ENCODE peak calls at places on chromosomes 13 and 19, in eight cellular contexts. K, H, Y, P, R, N, B and D are unnamed samples.

GRCh38 chr13:20241593-20241992 is 9.5 kb upstream of the GJB6 start:
- DNase-seq in H (no peak), P (no peak), Y (no peak), N (no peak), K (no peak), B (no peak), R (no peak), D (no peak)

GRCh38 chr19:3142292-3142670 is 6.4 kb downstream of the GNA15 start:
- DNase-seq in Y (no peak), P (no peak), H (no peak), N (no peak), B (peak; percentile 87), R (peak; percentile 92), K (no peak), D (peak; percentile 35)

GRCh38 chr13:75196112-75196855 is 285.7 kb downstream of the TBC1D4 start:
- DNase-seq in Y (no peak), P (no peak), N (no peak), R (no peak), B (peak; percentile 8), H (no peak), K (no peak), D (no peak)

GRCh38 chr19:20414133-20414532 is 151.4 kb downstream of the ZNF737 start:
- DNase-seq in H (no peak), Y (no peak), N (no peak), B (no peak), R (no peak), P (no peak), K (no peak), D (no peak)

GRCh38 chr13:50514249-50514648 is 329.2 kb downstream of the DLEU7 start:
- DNase-seq in H (no peak), Y (no peak), N (no peak), K (no peak), R (no peak), B (no peak), P (no peak), D (no peak)

GRCh38 chr13:72726721-72727416 is 560 bp downstream of the MZT1 start:
- DNase-seq in H (peak; percentile 51), N (peak; percentile 60), P (no peak), Y (no peak), K (no peak), R (peak; percentile 10), B (no peak), D (peak; percentile 21)

GRCh38 chr19:2050991-2051770 is at the start of gene MKNK2:
- DNase-seq in B (peak; percentile 79), N (peak; percentile 90), P (peak; percentile 93), Y (peak; percentile 96), R (peak; percentile 85), K (peak; percentile 86), H (peak; percentile 82), D (peak; percentile 88)

GRCh38 chr19:41939861-41940442 is 11.7 kb upstream of the ERFL start:
- DNase-seq in K (peak; percentile 47), B (no peak), P (no peak), R (no peak), H (no peak), N (no peak), Y (peak; percentile 83), D (no peak)

GRCh38 chr19:48926909-48927308 is 6.6 kb upstream of the DHDH start:
- DNase-seq in B (peak; percentile 99), P (no peak), Y (no peak), N (no peak), R (peak; percentile 99), K (no peak), H (no peak), D (peak; percentile 62)

GRCh38 chr13:73870970-73871935 is 263.0 kb downstream of the KLF12 start:
- DNase-seq in Y (no peak), R (peak; percentile 83), K (no peak), P (no peak), H (no peak), N (no peak), B (peak; percentile 96), D (no peak)

GRCh38 chr19:46654621-46655152 is 6.3 kb downstream of the DACT3 start:
- DNase-seq in P (no peak), Y (no peak), H (peak; percentile 56), R (no peak), N (no peak), B (no peak), K (no peak), D (no peak)

GRCh38 chr19:6260912-6261636 is 18.7 kb downstream of the MLLT1 start:
- DNase-seq in Y (no peak), R (no peak), K (no peak), N (peak; percentile 10), B (peak; percentile 22), H (no peak), P (no peak), D (peak; percentile 35)

GRCh38 chr13:27258637-27259377 is 7.4 kb downstream of the RPL21 start:
- DNase-seq in B (no peak), N (no peak), R (no peak), H (no peak), P (no peak), K (no peak), Y (no peak), D (no peak)

GRCh38 chr19:38046254-38047047 is 139.4 kb downstream of the SIPA1L3 start:
- DNase-seq in P (no peak), B (no peak), N (no peak), H (no peak), R (no peak), Y (peak; percentile 87), K (no peak), D (no peak)

GRCh38 chr13:110711778-110712070 is 1.8 kb upstream of the ING1 start:
- DNase-seq in Y (no peak), P (no peak), K (no peak), H (no peak), B (no peak), N (no peak), R (peak; percentile 32), D (peak; percentile 23)

GRCh38 chr19:10517361-10517759 is at the start of gene S1PR5:
- DNase-seq in B (no peak), H (no peak), Y (no peak), P (no peak), N (peak; percentile 44), R (no peak), K (peak; percentile 58), D (peak; percentile 50)

GRCh38 chr13:53141336-53141735 is 112.7 kb downstream of the OLFM4 start:
- DNase-seq in N (peak; percentile 17), P (no peak), H (no peak), R (no peak), Y (no peak), B (no peak), K (no peak), D (no peak)

GRCh38 chr19:58279042-58279924 is 528 bp downstream of the ZNF8 start:
- DNase-seq in H (peak; percentile 66), N (peak; percentile 48), Y (no peak), P (no peak), B (peak; percentile 51), R (peak; percentile 74), K (peak; percentile 63), D (peak; percentile 65)

GRCh38 chr13:75440100-75440499 is 41.9 kb downstream of the TBC1D4 start:
- DNase-seq in P (no peak), B (no peak), Y (no peak), N (no peak), H (no peak), R (peak; percentile 19), K (no peak), D (peak; percentile 41)

GRCh38 chr13:46289260-46289955 is 77.7 kb downstream of the LRRC63 start:
- DNase-seq in H (no peak), B (no peak), K (no peak), R (no peak), Y (no peak), P (no peak), N (no peak), D (no peak)

GRCh38 chr13:83816081-83816480 is 66.2 kb downstream of the SLITRK1 start:
- DNase-seq in Y (no peak), N (no peak), B (no peak), K (no peak), H (no peak), P (no peak), R (no peak), D (no peak)

GRCh38 chr19:5691930-5692784 is 2.1 kb downstream of the RPL36 start:
- DNase-seq in R (peak; percentile 27), Y (no peak), H (peak; percentile 31), P (no peak), N (no peak), B (peak; percentile 11), K (no peak), D (no peak)

GRCh38 chr19:2237869-2238153 is 1.2 kb downstream of the SF3A2 start:
- DNase-seq in Y (no peak), R (no peak), N (no peak), H (no peak), B (no peak), P (no peak), K (no peak), D (no peak)

GRCh38 chr13:33518442-33518841 is 232.9 kb upstream of the STARD13 start:
- DNase-seq in Y (no peak), K (no peak), R (no peak), H (no peak), N (no peak), B (no peak), P (no peak), D (no peak)

GRCh38 chr13:29567411-29567810 is 28.1 kb downstream of the SLC7A1 start:
- DNase-seq in K (no peak), B (no peak), Y (no peak), H (no peak), R (no peak), P (no peak), N (no peak), D (no peak)

GRCh38 chr13:43258771-43259170 is 235.4 kb downstream of the DNAJC15 start:
- DNase-seq in B (no peak), K (no peak), N (no peak), P (no peak), H (no peak), R (no peak), Y (no peak), D (no peak)

GRCh38 chr19:50759886-50760285 is 10.4 kb upstream of the GPR32 start:
- DNase-seq in N (no peak), R (peak; percentile 15), P (no peak), H (no peak), Y (no peak), K (no peak), B (peak; percentile 32), D (no peak)

GRCh38 chr19:49512970-49513745 is 697 bp downstream of the FCGRT start:
- DNase-seq in R (no peak), H (peak; percentile 67), B (no peak), Y (no peak), N (peak; percentile 71), K (peak; percentile 26), P (no peak), D (no peak)

GRCh38 chr19:35484637-35485036 is 5.6 kb downstream of the KRTDAP start:
- DNase-seq in R (no peak), H (no peak), B (no peak), Y (peak; percentile 44), N (no peak), P (no peak), K (no peak), D (no peak)

GRCh38 chr13:97134364-97135095 is 87.6 kb upstream of the MBNL2 start:
- DNase-seq in Y (no peak), N (no peak), B (peak; percentile 29), H (no peak), R (no peak), K (no peak), P (no peak), D (no peak)

GRCh38 chr19:56959211-56959610 is 118.7 kb upstream of the PEG3 start:
- DNase-seq in Y (no peak), H (no peak), P (no peak), K (no peak), B (no peak), N (no peak), R (no peak), D (no peak)

GRCh38 chr19:343941-344624 is 513 bp downstream of the MIER2 start:
- DNase-seq in Y (no peak), R (peak; percentile 44), P (peak; percentile 23), H (no peak), N (peak; percentile 63), B (no peak), K (peak; percentile 45), D (peak; percentile 28)

GRCh38 chr19:18304496-18305312 is 18.2 kb downstream of the LSM4 start:
- DNase-seq in K (no peak), B (peak; percentile 83), H (peak; percentile 76), R (peak; percentile 72), N (no peak), P (peak; percentile 67), Y (peak; percentile 87), D (peak; percentile 54)

GRCh38 chr19:50994129-50994528 is 7.3 kb downstream of the KLK8 start:
- DNase-seq in B (no peak), P (no peak), N (no peak), Y (no peak), K (no peak), H (no peak), R (no peak), D (no peak)